ENCODE peak calls at places on chromosome 22, in nine cellular contexts. B is activated T-cell treated with anti-CD3 and anti-CD28 coated beads for 1 hour; G is non-pigmented ciliary epithelial cell; J is colonic mucosa; F is stromal cell of bone marrow; T is hypothalamus; Y is heart right ventricle; Q is HFFc6; V is stimulated activated CD4-positive, alpha-beta T cell treated with anti-CD3 and anti-CD28 coated beads, TNF-alpha, amount 100 ng/mL, for 4 hours. L is an unnamed sample.

GRCh38 chr22:37747090-37747714 is 50.4 kb downstream of the TRIOBP start:
- DNase-seq in T (no peak), G (no peak), Y (peak), F (no peak), B (no peak), V (no peak), J (peak), Q (peak), L (no peak)

GRCh38 chr22:39631857-39632256 is 61.3 kb downstream of the CACNA1I start:
- DNase-seq in F (no peak), Y (no peak), V (no peak), G (no peak), Q (no peak), J (no peak), T (no peak), B (no peak), L (no peak)

GRCh38 chr22:20979243-20979809 is 2.8 kb upstream of the LZTR1 start:
- DNase-seq in Q (no peak), G (peak), F (peak), T (peak), Y (peak), V (peak), J (peak), B (peak), L (peak)

GRCh38 chr22:17303840-17304779 is 65.2 kb upstream of the CECR2 start:
- DNase-seq in T (no peak), J (no peak), V (peak), F (no peak), B (peak), G (no peak), Q (no peak), Y (no peak), L (no peak)

GRCh38 chr22:26122920-26123468 is 46.3 kb upstream of the SEZ6L start:
- DNase-seq in B (no peak), Y (no peak), G (no peak), V (no peak), T (no peak), J (no peak), F (no peak), Q (no peak), L (no peak)

GRCh38 chr22:28450109-28450508 is 229.5 kb downstream of the TTC28 start:
- DNase-seq in Q (no peak), F (no peak), G (no peak), B (no peak), V (no peak), Y (no peak), T (no peak), J (no peak), L (no peak)

GRCh38 chr22:49458708-49459099 is 369.0 kb downstream of the BRD1 start:
- DNase-seq in J (no peak), F (no peak), Q (no peak), Y (no peak), V (no peak), G (no peak), T (no peak), B (no peak), L (no peak)

GRCh38 chr22:47307326-47307725 is 544.9 kb downstream of the TBC1D22A start:
- DNase-seq in T (no peak), Q (peak), J (no peak), F (peak), B (no peak), V (no peak), G (no peak), Y (no peak), L (no peak)

GRCh38 chr22:44842417-44842816 is 90.0 kb downstream of the ARHGAP8 start:
- DNase-seq in Q (no peak), T (no peak), J (no peak), G (no peak), Y (no peak), F (no peak), V (no peak), B (no peak), L (no peak)

GRCh38 chr22:37904572-37905533 is 1.2 kb upstream of the MICALL1 start:
- DNase-seq in Q (peak), T (peak), F (peak), V (no peak), G (peak), Y (peak), B (no peak), J (peak), L (peak)

GRCh38 chr22:45317551-45318167 is 7.9 kb downstream of the FAM118A start:
- DNase-seq in Q (peak), G (no peak), Y (peak), F (peak), B (no peak), V (no peak), J (peak), T (peak), L (no peak)

GRCh38 chr22:44642096-44642644 is 59.8 kb upstream of the PRR5 start:
- DNase-seq in Y (no peak), T (no peak), F (no peak), G (no peak), B (no peak), Q (no peak), V (no peak), J (no peak), L (no peak)

GRCh38 chr22:37643225-37643847 is 3.9 kb downstream of the SH3BP1 start:
- DNase-seq in B (peak), F (no peak), Q (peak), V (peak), J (peak), T (peak), G (no peak), Y (peak), L (peak)

GRCh38 chr22:46350646-46351045 is 15.1 kb downstream of the TRMU start:
- DNase-seq in V (no peak), Y (no peak), J (no peak), G (no peak), F (no peak), Q (no peak), T (no peak), B (no peak), L (no peak)

GRCh38 chr22:46851311-46851710 is 88.9 kb downstream of the TBC1D22A start:
- DNase-seq in Q (no peak), Y (no peak), T (no peak), B (no peak), J (no peak), V (no peak), G (no peak), F (no peak), L (no peak)

GRCh38 chr22:37907036-37907954 is 1.2 kb downstream of the MICALL1 start:
- DNase-seq in Q (peak), Y (no peak), T (no peak), B (no peak), F (no peak), V (no peak), J (no peak), G (no peak), L (no peak)

GRCh38 chr22:23833017-23833795 is 5.6 kb downstream of the DERL3 start:
- DNase-seq in Y (no peak), B (no peak), F (no peak), T (no peak), Q (no peak), G (no peak), J (no peak), V (no peak), L (no peak)

GRCh38 chr22:43289976-43290663 is 53.1 kb downstream of the SCUBE1 start:
- DNase-seq in G (no peak), J (no peak), Y (no peak), B (no peak), T (no peak), F (no peak), V (no peak), Q (peak), L (no peak)

GRCh38 chr22:42388130-42388797 is 43.9 kb downstream of the NFAM1 start:
- DNase-seq in F (no peak), T (peak), Q (no peak), V (no peak), J (no peak), G (no peak), Y (no peak), B (no peak), L (no peak)

GRCh38 chr22:26462971-26463661 is 20.5 kb downstream of the HPS4 start:
- DNase-seq in F (no peak), G (no peak), Y (no peak), J (no peak), B (no peak), Q (no peak), T (no peak), V (no peak), L (no peak)

L was measured in globus pallidus.